ENCODE peak calls at places on chromosomes 2 and 18, in six cellular contexts. H is PC-3; J is GM12878; C is CD8-positive, alpha-beta T cell; L is lower lobe of right lung; W is thoracic aorta. D is an unnamed sample.
A peak's percentile ranks its signal among the peaks of the same experiment; 100 is the strongest.

GRCh38 chr2:178908810-178909209 is 101.6 kb upstream of the TTN start:
- DNase-seq in H (no peak), J (no peak), C (no peak), L (no peak), W (no peak), D (no peak)

GRCh38 chr18:25935356-25935755 is 155.1 kb downstream of the SS18 start:
- DNase-seq in H (no peak), J (no peak), C (no peak), L (no peak), W (no peak), D (no peak)

GRCh38 chr2:47174731-47175361 is 19.7 kb upstream of the STPG4 start:
- DNase-seq in H (peak; percentile 85), J (no peak), C (peak; percentile 60), L (peak; percentile 60), W (no peak), D (no peak)

GRCh38 chr18:12625242-12625641 is 32.7 kb downstream of the SPIRE1 start:
- DNase-seq in H (no peak), J (no peak), C (no peak), L (no peak), W (no peak), D (no peak)

GRCh38 chr2:8256888-8257287 is 425.0 kb upstream of the ID2 start:
- DNase-seq in H (no peak), J (no peak), C (no peak), L (no peak), W (no peak), D (no peak)

GRCh38 chr18:47166235-47166634 is 9.9 kb downstream of the IER3IP1 start:
- DNase-seq in H (no peak), J (no peak), C (no peak), L (no peak), W (no peak), D (no peak)

GRCh38 chr2:109279243-109279860 is 150.3 kb downstream of the SH3RF3 start:
- DNase-seq in H (no peak), J (no peak), C (no peak), L (no peak), W (no peak), D (no peak)

GRCh38 chr2:126623000-126623399 is 33.0 kb upstream of the GYPC start:
- DNase-seq in H (no peak), J (no peak), C (no peak), L (no peak), W (no peak), D (no peak)

GRCh38 chr18:34773961-34774754 is 64.1 kb downstream of the DTNA start:
- DNase-seq in H (peak; percentile 33), J (no peak), C (no peak), L (no peak), W (no peak), D (no peak)

GRCh38 chr2:24456610-24457556 is 34.2 kb upstream of the NCOA1 start:
- DNase-seq in H (peak; percentile 89), J (no peak), C (no peak), L (no peak), W (peak; percentile 57), D (no peak)

GRCh38 chr2:42980764-42981416 is 188.5 kb upstream of the HAAO start:
- DNase-seq in H (no peak), J (no peak), C (no peak), L (no peak), W (no peak), D (no peak)

GRCh38 chr18:5370332-5370731 is 74.8 kb upstream of the ZBTB14 start:
- DNase-seq in H (no peak), J (no peak), C (no peak), L (no peak), W (no peak), D (no peak)

GRCh38 chr18:13612111-13612997 is 114.0 kb downstream of the FAM210A start:
- DNase-seq in H (no peak), J (peak; percentile 94), C (peak; percentile 93), L (no peak), W (no peak), D (no peak)

GRCh38 chr2:180660207-180660606 is 320.2 kb upstream of the UBE2E3 start:
- DNase-seq in H (no peak), J (no peak), C (no peak), L (no peak), W (no peak), D (no peak)

GRCh38 chr2:71702071-71702970 is 249.0 kb downstream of the DYSF start:
- DNase-seq in H (no peak), J (no peak), C (no peak), L (no peak), W (no peak), D (peak; percentile 54)

GRCh38 chr2:45836740-45837139 is 185.3 kb downstream of the PRKCE start:
- DNase-seq in H (no peak), J (no peak), C (no peak), L (no peak), W (no peak), D (no peak)

GRCh38 chr2:391658-392170 is 103.8 kb upstream of the ALKAL2 start:
- DNase-seq in H (peak; percentile 41), J (no peak), C (no peak), L (no peak), W (no peak), D (no peak)

GRCh38 chr2:6372317-6372903 is 493.3 kb downstream of the CMPK2 start:
- DNase-seq in H (no peak), J (no peak), C (no peak), L (no peak), W (no peak), D (no peak)

GRCh38 chr2:164091673-164092072 is 355.9 kb upstream of the FIGN start:
- DNase-seq in H (no peak), J (no peak), C (no peak), L (no peak), W (no peak), D (no peak)

GRCh38 chr2:96811916-96812315 is 4.2 kb upstream of the CNNM3 start:
- DNase-seq in H (no peak), J (no peak), C (no peak), L (no peak), W (no peak), D (no peak)

GRCh38 chr2:189249171-189249570 is 69.6 kb upstream of the COL5A2 start:
- DNase-seq in H (peak; percentile 86), J (no peak), C (no peak), L (no peak), W (no peak), D (no peak)

GRCh38 chr2:185628985-185629384 is 109.6 kb upstream of the FSIP2 start:
- DNase-seq in H (peak; percentile 54), J (no peak), C (no peak), L (no peak), W (no peak), D (no peak)

GRCh38 chr18:35005963-35006577 is 35.1 kb upstream of the MAPRE2 start:
- DNase-seq in H (peak; percentile 65), J (no peak), C (no peak), L (no peak), W (no peak), D (no peak)

GRCh38 chr2:102439065-102439695 is 16.2 kb downstream of the IL18RAP start:
- DNase-seq in H (peak; percentile 53), J (no peak), C (no peak), L (no peak), W (no peak), D (no peak)

GRCh38 chr2:27133195-27133875 is 1.1 kb downstream of the PREB start:
- DNase-seq in H (no peak), J (no peak), C (peak; percentile 37), L (no peak), W (no peak), D (no peak)

GRCh38 chr2:151097930-151098329 is 163.7 kb downstream of the RBM43 start:
- DNase-seq in H (no peak), J (no peak), C (no peak), L (no peak), W (no peak), D (no peak)

GRCh38 chr18:46423226-46423805 is 233.7 kb downstream of the LOXHD1 start:
- DNase-seq in H (no peak), J (no peak), C (no peak), L (no peak), W (no peak), D (no peak)

GRCh38 chr2:120853294-120854013 is 117.8 kb downstream of the GLI2 start:
- DNase-seq in H (no peak), J (no peak), C (no peak), L (no peak), W (no peak), D (no peak)

DNA sequence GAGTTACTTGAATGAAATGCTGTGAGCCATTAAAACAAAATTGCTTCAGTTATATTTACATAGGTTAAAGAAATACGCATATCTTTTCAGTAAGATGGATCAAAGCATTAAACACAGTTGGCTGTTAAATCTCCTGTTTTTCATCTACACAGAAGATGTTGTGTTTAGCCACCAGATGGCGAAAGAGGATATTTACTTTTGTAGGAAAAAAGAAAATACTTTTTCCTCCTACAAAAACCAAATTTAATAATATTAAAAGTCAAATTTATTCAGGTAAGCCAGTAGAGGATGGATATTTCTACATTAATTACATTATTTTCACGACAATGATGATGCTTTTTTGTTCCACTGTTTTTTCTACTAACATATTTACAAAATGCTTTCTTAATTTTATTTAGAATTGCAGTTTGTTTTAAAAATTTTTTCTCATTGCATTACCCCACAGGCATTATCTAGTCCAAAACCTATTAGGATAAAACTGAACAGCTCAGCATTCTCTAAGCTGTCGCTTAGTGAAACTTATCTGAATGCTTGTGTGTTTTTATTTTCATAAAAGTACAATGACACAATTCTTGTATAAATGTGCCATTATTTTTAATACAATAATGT is 173.7 kb downstream of the ASXL3 start:
- DNase-seq in H (peak; percentile 9), J (no peak), C (no peak), L (no peak), W (no peak), D (no peak)
- TF ChIP-seq CTCF in H (peak; percentile 48), J (peak; percentile 41), C (no peak), L (peak; percentile 31), W (no peak), D (no peak)

DNA sequence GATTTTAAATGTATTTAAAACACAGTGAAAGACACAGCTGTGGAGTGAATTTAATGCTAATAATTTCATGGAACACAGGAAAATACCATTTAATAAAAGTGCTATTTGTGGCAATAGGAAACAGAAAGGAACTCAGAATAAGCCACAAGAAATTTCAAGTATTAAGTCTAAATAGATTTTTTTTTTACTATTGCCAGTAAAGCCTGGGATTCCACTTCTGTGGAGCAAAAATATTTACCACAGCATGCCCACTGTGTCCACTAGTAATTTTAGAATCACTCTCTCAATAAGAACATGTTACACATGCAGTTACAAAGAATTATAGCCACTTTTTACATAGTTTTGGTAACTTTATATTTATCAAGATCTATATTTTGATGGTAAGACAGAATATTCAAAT is 17.2 kb downstream of the KCTD18 start:
- DNase-seq in H (no peak), J (no peak), C (no peak), L (no peak), W (no peak), D (no peak)
- H3K36me3 ChIP-seq in H (no peaks in the 10 kb centered on the region), J (peaks cover 18% of the 10 kb centered on the region), C (peaks cover 20% of the 10 kb centered on the region), L (peaks cover 81% of the 10 kb centered on the region), W (peaks cover 26% of the 10 kb centered on the region), D (peaks cover 81% of the 10 kb centered on the region)

GRCh38 chr2:241379481-241380480 is 23.7 kb downstream of the FARP2 start:
- DNase-seq in H (no peak), J (no peak), C (no peak), L (no peak), W (no peak), D (no peak)
- H3K27ac ChIP-seq in H (no peak overlapping the region), J (no peak overlapping the region), C (no peak overlapping the region), L (peak overlapping the region; percentile 41), W (peak overlapping the region; percentile 90), D (no peak overlapping the region)

DNA sequence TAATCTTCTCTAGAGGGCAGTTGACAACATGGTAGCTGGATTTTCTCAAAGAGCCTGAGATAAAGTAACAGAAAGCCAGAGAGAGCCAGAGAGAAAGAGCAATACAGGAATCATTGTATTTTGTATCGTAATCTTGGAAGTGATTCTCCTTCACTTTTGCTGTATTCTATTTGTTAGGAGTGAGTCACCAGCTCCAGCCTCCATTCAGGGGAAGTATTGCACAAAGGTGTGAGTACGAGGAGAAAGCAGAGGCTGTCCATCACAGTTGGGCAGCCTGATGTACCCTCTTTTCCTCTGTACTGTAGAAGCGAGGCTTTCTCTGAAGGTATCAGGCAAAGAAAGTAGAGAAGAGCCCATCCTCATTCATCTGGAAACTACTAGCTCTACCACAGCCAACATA is 176.8 kb downstream of the KCNS3 start:
- DNase-seq in H (peak; percentile 13), J (no peak), C (no peak), L (no peak), W (no peak), D (no peak)
- TF ChIP-seq CTCF in H (no peak), J (no peak), C (no peak), L (no peak), W (no peak), D (no peak)

D was measured in left lung.